ENCODE peak calls at places on chromosomes 6 and 20, in ten cellular contexts. E is left ventricle myocardium inferior; C is Karpas-422; Y is OCI-LY7; O is upper lobe of left lung; U is CD4-positive, alpha-beta memory T cell; K is sigmoid colon; S is SJSA1; F is iPS DF 6.9; N is lower lobe of right lung. D is an unnamed sample. For H3K4me1, the result is how much of the 10 kb centered on the place peaks cover.

GRCh38 chr20:47137231-47137865 is 219.2 kb downstream of the ZMYND8 start:
- DNase-seq in C (peak), E (no peak), Y (no peak), S (no peak), U (no peak), N (no peak), K (no peak), O (no peak), F (no peak), D (no peak)

GRCh38 chr6:48068326-48069191 is 42.4 kb downstream of the PTCHD4 start:
- DNase-seq in U (no peak), F (no peak), C (no peak), N (no peak), S (no peak), Y (no peak), E (no peak), K (no peak), O (peak), D (no peak)

GRCh38 chr6:340991-341827 is 48.9 kb downstream of the DUSP22 start:
- DNase-seq in K (no peak), C (no peak), N (no peak), Y (no peak), E (peak), U (no peak), F (no peak), S (peak), O (peak), D (no peak)

GRCh38 chr6:29035951-29036350 is 9.0 kb downstream of the OR2W1 start:
- DNase-seq in O (peak), C (no peak), K (no peak), S (no peak), U (no peak), E (no peak), F (no peak), Y (no peak), N (no peak), D (no peak)

GRCh38 chr6:46014511-46015118 is 1.0 kb downstream of the CLIC5 start:
- DNase-seq in Y (no peak), O (peak), N (peak), K (no peak), C (no peak), S (no peak), F (no peak), E (peak), U (peak), D (no peak)

GRCh38 chr20:2752631-2753455 is 47.6 kb downstream of the CPXM1 start:
- DNase-seq in K (peak), S (peak), O (peak), C (peak), Y (no peak), E (no peak), U (peak), F (no peak), N (peak), D (peak)

GRCh38 chr20:50762435-50763201 is 31.2 kb downstream of the PARD6B start:
- DNase-seq in N (peak), S (peak), K (peak), O (no peak), C (no peak), U (no peak), E (peak), F (no peak), Y (no peak), D (peak)

GRCh38 chr20:37989601-37990001 is 43.7 kb downstream of the TTI1 start:
- DNase-seq in U (no peak), Y (no peak), S (no peak), K (no peak), N (peak), O (no peak), F (no peak), C (no peak), E (peak), D (no peak)

GRCh38 chr6:122609881-122610689 is at the start of gene PKIB:
- DNase-seq in U (peak), S (peak), O (peak), C (no peak), E (peak), Y (no peak), K (peak), F (no peak), N (peak), D (no peak)

GRCh38 chr6:159125977-159126376 is 43.2 kb upstream of the FNDC1 start:
- DNase-seq in Y (no peak), C (no peak), S (no peak), F (no peak), U (no peak), N (no peak), E (peak), O (no peak), K (no peak), D (no peak)

GRCh38 chr20:56735087-56735642 is 106.1 kb downstream of the TFAP2C start:
- DNase-seq in Y (no peak), O (no peak), N (no peak), F (no peak), U (no peak), S (no peak), C (no peak), E (no peak), K (peak), D (no peak)

GRCh38 chr20:41213150-41213820 is 75.9 kb downstream of the PLCG1 start:
- DNase-seq in F (no peak), O (no peak), E (peak), K (no peak), C (no peak), Y (no peak), S (no peak), U (no peak), N (no peak), D (no peak)

GRCh38 chr6:164150221-164150620 is 735.7 kb downstream of the QKI start:
- DNase-seq in O (no peak), S (no peak), E (no peak), K (no peak), N (no peak), F (no peak), C (no peak), Y (no peak), U (no peak), D (no peak)

GRCh38 chr6:117195728-117196127 is 69.6 kb upstream of the VGLL2 start:
- DNase-seq in K (no peak), U (no peak), F (no peak), N (no peak), C (no peak), S (no peak), Y (no peak), E (no peak), O (no peak), D (no peak)

GRCh38 chr6:3813150-3813780 is 35.9 kb upstream of the FAM50B start:
- DNase-seq in C (no peak), S (peak), Y (no peak), U (no peak), K (peak), O (peak), F (no peak), N (no peak), E (peak), D (peak)

GRCh38 chr6:105844275-105844848 is 241.8 kb upstream of the PRDM1 start:
- DNase-seq in O (no peak), U (no peak), N (no peak), F (no peak), Y (no peak), K (no peak), E (peak), S (no peak), C (no peak), D (no peak)

GRCh38 chr20:35618372-35619131 is 2.9 kb downstream of the SPAG4 start:
- DNase-seq in Y (peak), C (peak), U (peak), N (peak), O (peak), S (no peak), F (no peak), E (no peak), K (peak), D (no peak)

GRCh38 chr6:35084041-35084491 is 57.1 kb downstream of the TCP11 start:
- DNase-seq in U (no peak), O (no peak), C (no peak), F (no peak), N (no peak), S (peak), K (peak), Y (no peak), E (no peak), D (peak)

GRCh38 chr6:154887051-154887450 is 108.1 kb upstream of the TIAM2 start:
- DNase-seq in E (no peak), F (no peak), N (no peak), C (no peak), Y (no peak), S (no peak), O (no peak), U (no peak), K (no peak), D (no peak)

GRCh38 chr6:91317247-91317646 is 730.4 kb upstream of the MAP3K7 start:
- DNase-seq in E (no peak), C (no peak), U (no peak), F (no peak), K (no peak), S (no peak), O (no peak), N (no peak), Y (no peak), D (no peak)

GRCh38 chr6:142207265-142207877 is 60.3 kb downstream of the VTA1 start:
- DNase-seq in Y (peak), E (peak), S (peak), O (no peak), K (no peak), F (peak), C (peak), U (peak), N (peak), D (peak)

GRCh38 chr20:58605292-58606065 is 45.6 kb upstream of the STX16 start:
- DNase-seq in C (no peak), K (no peak), F (no peak), S (no peak), N (no peak), U (no peak), E (no peak), O (peak), Y (no peak), D (no peak)

GRCh38 chr6:1554241-1554880 is 55.4 kb upstream of the FOXC1 start:
- DNase-seq in F (no peak), Y (no peak), S (no peak), O (no peak), K (no peak), C (no peak), U (no peak), N (no peak), E (no peak), D (no peak)

GRCh38 chr6:135281227-135281626 is 100.1 kb downstream of the MYB start:
- DNase-seq in E (no peak), O (no peak), C (peak), U (no peak), K (no peak), N (no peak), F (no peak), S (no peak), Y (peak), D (no peak)

GRCh38 chr20:22583773-22584629 is at the start of gene FOXA2:
- DNase-seq in S (peak), E (no peak), K (no peak), O (peak), C (no peak), N (peak), F (no peak), U (no peak), Y (no peak), D (no peak)

GRCh38 chr20:44651507-44652373 is at the start of gene ADA:
- DNase-seq in N (peak), K (peak), F (no peak), Y (peak), C (peak), E (peak), O (peak), S (peak), U (peak), D (peak)

GRCh38 chr20:37246736-37247135 is 14.9 kb downstream of the GHRH start:
- DNase-seq in F (no peak), S (no peak), C (no peak), U (no peak), N (no peak), Y (no peak), K (no peak), O (no peak), E (no peak), D (no peak)

GRCh38 chr6:152323376-152323775 is 313.8 kb downstream of the SYNE1 start:
- DNase-seq in E (no peak), F (no peak), N (no peak), O (peak), S (no peak), Y (no peak), C (no peak), U (no peak), K (no peak), D (no peak)

GRCh38 chr6:144712541-144712940 is 427.4 kb downstream of the UTRN start:
- DNase-seq in E (no peak), K (no peak), N (no peak), C (no peak), S (no peak), O (no peak), F (no peak), Y (no peak), U (no peak), D (no peak)
- H3K27ac ChIP-seq in E (no peak), K (no peak), N (no peak), C (no peak), S (no peak), O (no peak), F (no peak), Y (no peak), U (no peak), D (no peak)

DNA sequence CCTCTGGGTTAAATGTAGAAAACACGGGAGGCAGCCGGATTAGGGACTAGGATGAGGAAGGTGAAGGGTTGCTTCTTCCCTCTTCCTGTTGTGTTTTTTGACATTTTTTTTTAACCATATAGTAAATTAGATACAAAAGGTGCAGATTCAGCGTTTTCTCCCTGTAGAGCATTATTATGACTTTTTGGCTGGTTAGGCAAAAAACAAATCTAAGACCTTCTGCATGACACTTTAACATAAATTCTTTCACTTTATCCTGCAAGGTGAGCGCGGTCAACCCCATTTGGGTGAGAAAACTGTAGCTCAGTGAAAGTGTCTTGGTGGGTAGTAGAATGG is 1.3 kb downstream of the SLC16A10 start:
- DNase-seq in Y (no peak), N (no peak), C (no peak), U (no peak), O (no peak), S (no peak), E (no peak), K (no peak), F (no peak), D (no peak)
- H3K4me3 ChIP-seq in Y (no peak), N (peak), C (peak), U (peak), O (no peak), S (no peak), E (peak), K (peak), F (peak), D (peak)

GRCh38 chr6:24927234-24927955 is 8.4 kb downstream of the RIPOR2 start:
- DNase-seq in E (no peak), O (no peak), K (no peak), C (no peak), N (no peak), Y (no peak), U (peak), S (no peak), F (no peak), D (no peak)
- H3K4me1 ChIP-seq in E (under half), O (under half), K (under half), C (half or more), N (under half), Y (half or more), U (half or more), S (under half), F (under half), D (under half)

GRCh38 chr20:646107-646867 is 6.7 kb downstream of the SRXN1 start:
- DNase-seq in N (no peak), C (no peak), S (no peak), E (no peak), F (no peak), O (no peak), K (no peak), U (no peak), Y (no peak), D (no peak)
- H3K27ac ChIP-seq in N (no peak), C (no peak), S (no peak), E (peak), F (no peak), O (no peak), K (no peak), U (no peak), Y (no peak), D (no peak)

DNA sequence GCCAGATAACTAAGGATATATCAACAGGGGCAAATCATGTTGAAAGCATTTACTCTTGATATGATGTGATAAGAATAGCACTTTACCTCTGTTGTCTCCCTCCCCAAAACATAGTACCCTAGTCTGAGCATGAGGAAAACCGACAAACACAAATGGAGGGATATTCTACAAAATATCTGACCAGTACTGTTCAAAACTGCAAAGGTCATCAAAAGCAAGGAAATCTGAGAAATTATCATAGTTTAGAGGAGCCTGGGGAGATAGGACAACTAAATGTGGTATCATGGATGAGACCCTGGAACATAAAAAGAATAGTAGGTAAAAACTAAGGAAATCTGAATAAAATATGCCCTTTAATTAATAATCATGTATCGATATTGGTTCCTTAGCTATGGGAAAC is 483.3 kb upstream of the RNF217 start:
- DNase-seq in S (no peak), K (no peak), U (no peak), C (no peak), E (no peak), O (no peak), F (no peak), N (no peak), Y (no peak), D (no peak)
- H3K4me3 ChIP-seq in S (no peak), K (no peak), U (no peak), C (no peak), E (no peak), O (no peak), F (no peak), N (no peak), Y (no peak), D (no peak)

GRCh38 chr6:38639498-38640215 is at the start of gene BTBD9:
- DNase-seq in Y (peak), E (peak), U (peak), K (peak), C (peak), O (peak), S (peak), F (peak), N (peak), D (peak)

GRCh38 chr6:38636027-38636426 is 3.7 kb downstream of the BTBD9 start:
- DNase-seq in E (no peak), O (no peak), Y (no peak), C (no peak), N (no peak), S (no peak), F (no peak), U (no peak), K (no peak), D (no peak)

GRCh38 chr6:38638941-38639497 is 710 bp downstream of the BTBD9 start:
- DNase-seq in U (peak), Y (peak), K (no peak), O (no peak), F (no peak), E (no peak), N (no peak), C (peak), S (peak), D (peak)

GRCh38 chr6:38637756-38638155 is 2.0 kb downstream of the BTBD9 start:
- DNase-seq in E (no peak), O (no peak), U (no peak), C (no peak), N (no peak), Y (no peak), F (no peak), K (no peak), S (no peak), D (no peak)

GRCh38 chr6:38640216-38640909 is 634 bp upstream of the BTBD9 start:
- DNase-seq in N (no peak), Y (no peak), U (no peak), E (no peak), K (peak), S (no peak), C (no peak), F (peak), O (no peak), D (no peak)
- H3K4me1 ChIP-seq in N (under half), Y (under half), U (under half), E (half or more), K (under half), S (under half), C (under half), F (under half), O (under half), D (under half)

DNA sequence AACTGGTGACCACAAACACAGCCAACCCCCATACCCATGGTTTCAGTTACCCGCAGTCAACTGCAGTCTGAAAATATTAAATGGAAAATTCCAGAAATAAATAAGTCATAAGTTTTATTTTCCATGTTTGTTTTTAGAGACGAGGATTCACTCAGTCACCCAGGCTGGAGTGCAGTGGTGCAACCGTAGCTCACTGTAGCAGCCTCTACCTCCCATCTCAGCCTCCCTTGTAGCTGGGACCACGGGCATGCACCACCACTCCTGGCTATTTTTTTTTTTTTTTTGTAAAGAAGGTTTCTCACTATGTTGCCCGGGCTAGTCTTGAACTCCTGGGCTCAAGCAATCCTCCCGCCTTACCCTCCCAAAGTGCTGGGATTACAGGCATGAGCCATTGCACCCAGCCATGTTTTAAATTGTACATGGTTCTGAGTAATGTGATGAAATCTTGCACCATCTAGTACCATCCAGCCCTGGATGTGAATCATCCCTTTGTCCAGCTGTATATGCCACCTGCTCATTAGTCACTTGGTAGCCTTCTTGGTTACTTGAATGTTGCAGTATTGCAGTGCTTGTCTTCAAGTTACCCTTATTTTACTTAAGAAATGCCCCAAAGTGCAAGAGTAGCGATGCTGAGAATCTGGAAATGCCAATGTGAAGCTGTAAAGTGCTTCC is 14.5 kb downstream of the CSNK2A1 start:
- DNase-seq in O (no peak), F (no peak), N (no peak), U (no peak), Y (no peak), S (no peak), K (no peak), C (no peak), E (no peak), D (no peak)
- H3K27ac ChIP-seq in O (no peak), F (no peak), N (no peak), U (no peak), Y (no peak), S (no peak), K (no peak), C (no peak), E (no peak), D (no peak)

D was measured in ascending aorta.